ENCODE peak calls at places on chromosomes 5 and 9, in four cellular contexts. P is IMR-90, U is H9, A is H1. B is an unnamed sample.

GRCh38 chr5:6711409-6712135 is 1.7 kb upstream of the TENT4A start:
- DNase-seq in P (no peak), U (no peak), A (no peak), B (no peak)

GRCh38 chr5:99005506-99005905 is 76.7 kb upstream of the CHD1 start:
- DNase-seq in P (no peak), A (no peak), U (no peak), B (peak)

GRCh38 chr9:27276182-27277030 is 20.5 kb downstream of the EQTN start:
- DNase-seq in U (no peak), P (peak), A (no peak), B (peak)

GRCh38 chr5:64273276-64273675 is 107.6 kb downstream of the RNF180 start:
- DNase-seq in A (no peak), P (peak), U (no peak), B (peak)

GRCh38 chr5:156718985-156719384 is 131.1 kb upstream of the PPP1R2B start:
- DNase-seq in P (no peak), A (no peak), U (no peak), B (no peak)

GRCh38 chr5:141475625-141476131 is at the start of gene PCDHGC3:
- DNase-seq in P (peak), A (peak), U (peak), B (peak)

GRCh38 chr5:113128931-113129330 is 152.3 kb downstream of the DCP2 start:
- DNase-seq in P (no peak), A (no peak), U (no peak), B (no peak)

GRCh38 chr5:176779537-176779936 is 30.8 kb upstream of the UNC5A start:
- DNase-seq in U (peak), A (no peak), P (no peak), B (no peak)

GRCh38 chr5:78886650-78887230 is 98.4 kb downstream of the ARSB start:
- DNase-seq in A (no peak), U (no peak), P (peak), B (no peak)

GRCh38 chr9:121681404-121681803 is 30.0 kb downstream of the DAB2IP start:
- DNase-seq in P (no peak), A (no peak), U (no peak), B (no peak)

GRCh38 chr9:91837982-91838731 is 111.9 kb downstream of the ROR2 start:
- DNase-seq in P (peak), A (no peak), U (no peak), B (no peak)

GRCh38 chr5:134070648-134070978 is 43.9 kb upstream of the TCF7 start:
- DNase-seq in A (no peak), U (no peak), P (peak), B (no peak)

GRCh38 chr5:43940562-43940961 is 337.6 kb downstream of the NNT start:
- DNase-seq in A (no peak), U (no peak), P (no peak), B (no peak)

GRCh38 chr5:111386832-111387162 is 125.5 kb downstream of the STARD4 start:
- DNase-seq in U (no peak), A (no peak), P (no peak), B (no peak)

GRCh38 chr9:137077758-137078693 is 709 bp downstream of the UAP1L1 start:
- DNase-seq in U (no peak), A (no peak), P (no peak), B (no peak)

GRCh38 chr5:1670342-1670741 is 129.3 kb downstream of the MRPL36 start:
- DNase-seq in P (peak), A (no peak), U (no peak), B (no peak)

GRCh38 chr5:128538249-128539037 is 398 bp upstream of the FBN2 start:
- DNase-seq in U (peak), P (peak), A (peak), B (peak)

GRCh38 chr9:93669116-93669957 is 93.0 kb downstream of the PHF2 start:
- DNase-seq in P (no peak), A (peak), U (peak), B (no peak)

GRCh38 chr5:135061001-135061400 is 27.0 kb upstream of the PITX1 start:
- DNase-seq in U (no peak), P (no peak), A (no peak), B (no peak)

DNA sequence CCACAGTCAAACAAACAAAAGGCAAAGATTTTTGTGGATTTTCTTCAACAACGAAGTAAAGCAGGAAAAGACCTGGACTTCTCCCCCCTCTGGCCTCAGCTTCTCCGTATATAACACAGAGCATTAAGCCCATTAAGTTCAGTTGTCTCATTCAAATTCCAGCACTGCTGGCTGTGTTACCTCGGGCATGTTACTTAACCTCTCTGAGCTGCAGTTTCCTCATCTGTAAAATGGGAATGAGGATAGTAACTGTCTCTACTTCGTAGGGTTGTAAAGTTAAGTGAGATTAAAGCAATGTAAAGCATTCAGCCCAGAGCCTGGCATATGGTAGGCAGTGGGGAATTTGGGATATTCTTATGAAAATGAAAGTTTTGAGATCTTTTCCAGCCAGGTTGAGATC is 92.7 kb upstream of the SMIM23 start:
- DNase-seq in A (no peak), U (no peak), P (no peak), B (no peak)
- H4K5ac ChIP-seq in A (no peak), U (no peak), P (no peak), B (no peak)

GRCh38 chr9:120558454-120558853 is 21.5 kb downstream of the CDK5RAP2 start:
- DNase-seq in A (no peak), U (no peak), P (no peak), B (no peak)

GRCh38 chr9:120559546-120559945 is 20.4 kb downstream of the CDK5RAP2 start:
- DNase-seq in P (no peak), U (no peak), A (no peak), B (no peak)

GRCh38 chr9:120561699-120562098 is 18.3 kb downstream of the CDK5RAP2 start:
- DNase-seq in U (no peak), P (no peak), A (no peak), B (no peak)

GRCh38 chr9:120564589-120564988 is 15.4 kb downstream of the CDK5RAP2 start:
- DNase-seq in A (no peak), P (no peak), U (no peak), B (no peak)

GRCh38 chr9:120563044-120563443 is 16.9 kb downstream of the CDK5RAP2 start:
- DNase-seq in P (no peak), U (no peak), A (no peak), B (no peak)
- H4K5ac ChIP-seq in P (no peak), U (no peak), A (no peak), B (no peak)

DNA sequence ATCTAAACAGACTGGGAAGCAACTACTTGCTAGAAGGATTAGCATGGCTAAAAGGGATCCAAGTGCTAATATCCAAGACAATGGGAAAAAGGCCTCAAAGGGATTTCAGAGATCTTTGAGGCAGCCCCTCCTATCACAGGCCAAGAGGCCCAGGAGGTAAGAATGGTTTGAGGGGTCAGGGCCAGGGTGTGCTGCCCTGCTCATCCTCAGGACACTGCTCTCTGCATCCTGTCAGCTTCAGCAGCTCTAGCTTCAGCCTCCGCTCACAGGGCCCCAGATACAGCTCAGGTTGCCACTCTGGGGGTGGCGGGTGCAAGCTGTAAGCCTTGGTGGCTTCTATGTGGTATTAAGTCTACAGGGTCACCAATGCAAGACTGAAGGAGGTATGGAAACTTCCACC is 278.7 kb downstream of the PARP8 start:
- DNase-seq in A (no peak), P (no peak), U (no peak), B (no peak)
- H4K5ac ChIP-seq in A (no peak), P (no peak), U (no peak), B (no peak)

DNA sequence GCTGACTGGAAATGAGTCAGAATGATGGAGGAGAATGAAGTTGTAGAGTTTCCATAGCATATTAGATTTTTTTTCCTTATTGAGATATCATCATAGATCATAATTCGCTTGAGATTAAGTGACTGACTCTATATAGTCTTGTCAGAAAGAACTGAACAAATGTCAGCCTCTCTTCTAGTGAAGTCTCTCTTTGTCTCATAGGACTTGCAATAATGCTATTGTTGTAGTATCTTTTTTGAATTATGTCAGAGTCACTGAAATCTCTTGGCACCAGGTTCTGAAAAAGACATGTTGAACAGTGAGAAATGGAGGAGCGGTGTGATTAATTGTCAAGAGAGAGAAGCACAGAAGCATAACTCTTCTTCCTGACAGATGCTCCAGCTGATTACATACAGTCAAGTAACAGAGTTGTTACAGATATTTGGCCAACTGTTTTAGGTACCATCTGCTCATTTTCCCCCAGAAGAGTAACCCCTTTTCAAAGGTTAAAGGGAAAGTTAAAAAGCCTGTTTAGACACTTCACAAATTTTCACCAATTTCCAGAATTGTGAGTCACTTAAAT is 41.5 kb upstream of the SLCO6A1 start:
- DNase-seq in P (no peak), A (no peak), U (no peak), B (no peak)
- H4K5ac ChIP-seq in P (no peak), A (no peak), U (no peak), B (no peak)

B was measured in mesendoderm.